ENCODE peak calls at places on chromosomes 16 and 17, in ten cellular contexts. Z is bronchial epithelial cell, L is spleen, B is Peyer's patch, K is GM12865, E is body of pancreas, T is heart left ventricle, J is GM23338, U is cardiac fibroblast, Q is brain microvascular endothelial cell. V is an unnamed sample.

GRCh38 chr17:42676424-42677011 is at the start of gene PLEKHH3:
- DNase-seq in Z (no peak), L (peak), B (no peak), K (peak), E (no peak), T (no peak), J (peak), U (no peak), Q (no peak), V (no peak)

GRCh38 chr17:49928826-49929475 is 40.0 kb upstream of the DLX4 start:
- DNase-seq in Z (peak), L (no peak), B (no peak), K (no peak), E (no peak), T (no peak), J (no peak), U (no peak), Q (no peak), V (no peak)

GRCh38 chr16:14579266-14579665 is 50.8 kb downstream of the PARN start:
- DNase-seq in Z (no peak), L (no peak), B (no peak), K (no peak), E (peak), T (no peak), J (no peak), U (no peak), Q (peak), V (no peak)

GRCh38 chr16:72244853-72245252 is 72.9 kb upstream of the PMFBP1 start:
- DNase-seq in Z (no peak), L (no peak), B (no peak), K (no peak), E (no peak), T (no peak), J (peak), U (no peak), Q (no peak), V (no peak)

GRCh38 chr17:76735006-76735405 is 2.1 kb downstream of the SRSF2 start:
- DNase-seq in Z (peak), L (no peak), B (no peak), K (peak), E (no peak), T (no peak), J (no peak), U (peak), Q (no peak), V (peak)

GRCh38 chr17:47978324-47978723 is 7.4 kb downstream of the CDK5RAP3 start:
- DNase-seq in Z (peak), L (no peak), B (peak), K (peak), E (peak), T (peak), J (peak), U (peak), Q (peak), V (peak)

GRCh38 chr17:35448214-35448898 is at the start of gene SLFN13:
- DNase-seq in Z (peak), L (peak), B (peak), K (peak), E (peak), T (peak), J (peak), U (peak), Q (peak), V (peak)

GRCh38 chr17:50604470-50604869 is 30.2 kb upstream of the ABCC3 start:
- DNase-seq in Z (no peak), L (peak), B (no peak), K (no peak), E (peak), T (peak), J (peak), U (peak), Q (no peak), V (peak)

GRCh38 chr16:69404275-69404805 is 18.5 kb upstream of the TERF2 start:
- DNase-seq in Z (peak), L (no peak), B (peak), K (no peak), E (peak), T (peak), J (peak), U (peak), Q (no peak), V (peak)

GRCh38 chr17:5786510-5786875 is 202.2 kb upstream of the NLRP1 start:
- DNase-seq in Z (no peak), L (no peak), B (no peak), K (no peak), E (peak), T (no peak), J (no peak), U (no peak), Q (no peak), V (no peak)

GRCh38 chr16:83994087-83994486 is 26.0 kb downstream of the NECAB2 start:
- DNase-seq in Z (peak), L (no peak), B (no peak), K (no peak), E (no peak), T (no peak), J (no peak), U (peak), Q (peak), V (peak)

GRCh38 chr17:34709108-34709779 is 129.9 kb downstream of the TMEM132E start:
- DNase-seq in Z (peak), L (no peak), B (no peak), K (no peak), E (no peak), T (no peak), J (no peak), U (no peak), Q (no peak), V (no peak)

GRCh38 chr16:50059111-50059510 is 6.7 kb upstream of the HEATR3 start:
- DNase-seq in Z (no peak), L (no peak), B (no peak), K (no peak), E (no peak), T (no peak), J (no peak), U (no peak), Q (no peak), V (no peak)

GRCh38 chr17:17342242-17342945 is 39.2 kb downstream of the NT5M start:
- DNase-seq in Z (no peak), L (peak), B (no peak), K (no peak), E (no peak), T (no peak), J (no peak), U (no peak), Q (no peak), V (no peak)

GRCh38 chr16:8796469-8797363 is 723 bp downstream of the TMEM186 start:
- DNase-seq in Z (no peak), L (no peak), B (no peak), K (no peak), E (no peak), T (no peak), J (no peak), U (no peak), Q (no peak), V (no peak)

GRCh38 chr17:65085397-65085796 is 28.9 kb upstream of the GNA13 start:
- DNase-seq in Z (no peak), L (no peak), B (no peak), K (no peak), E (no peak), T (no peak), J (peak), U (peak), Q (no peak), V (no peak)

GRCh38 chr17:27560668-27561067 is 70.3 kb upstream of the LGALS9 start:
- DNase-seq in Z (peak), L (peak), B (peak), K (no peak), E (peak), T (peak), J (no peak), U (peak), Q (no peak), V (no peak)

GRCh38 chr17:57881143-57881542 is 31.3 kb upstream of the MRPS23 start:
- DNase-seq in Z (no peak), L (no peak), B (no peak), K (no peak), E (no peak), T (no peak), J (peak), U (peak), Q (peak), V (peak)

GRCh38 chr17:48546924-48547838 is 2.3 kb upstream of the HOXB2 start:
- DNase-seq in Z (no peak), L (no peak), B (no peak), K (no peak), E (no peak), T (no peak), J (no peak), U (peak), Q (no peak), V (peak)

GRCh38 chr16:88792078-88792550 is 7.1 kb upstream of the PIEZO1 start:
- DNase-seq in Z (no peak), L (peak), B (no peak), K (no peak), E (no peak), T (no peak), J (no peak), U (no peak), Q (no peak), V (no peak)

GRCh38 chr16:72800524-72800923 is 247.4 kb downstream of the ZFHX3 start:
- DNase-seq in Z (peak), L (no peak), B (no peak), K (no peak), E (no peak), T (no peak), J (no peak), U (no peak), Q (no peak), V (no peak)

GRCh38 chr17:68771867-68772515 is 170.8 kb upstream of the FAM20A start:
- DNase-seq in Z (peak), L (no peak), B (peak), K (peak), E (peak), T (no peak), J (peak), U (peak), Q (peak), V (peak)

GRCh38 chr17:81096741-81097133 is 61.8 kb downstream of the BAIAP2 start:
- DNase-seq in Z (no peak), L (no peak), B (no peak), K (no peak), E (no peak), T (no peak), J (no peak), U (peak), Q (no peak), V (peak)

GRCh38 chr16:88903267-88903666 is 36.8 kb upstream of the PABPN1L start:
- DNase-seq in Z (no peak), L (no peak), B (no peak), K (no peak), E (no peak), T (no peak), J (no peak), U (no peak), Q (no peak), V (no peak)

DNA sequence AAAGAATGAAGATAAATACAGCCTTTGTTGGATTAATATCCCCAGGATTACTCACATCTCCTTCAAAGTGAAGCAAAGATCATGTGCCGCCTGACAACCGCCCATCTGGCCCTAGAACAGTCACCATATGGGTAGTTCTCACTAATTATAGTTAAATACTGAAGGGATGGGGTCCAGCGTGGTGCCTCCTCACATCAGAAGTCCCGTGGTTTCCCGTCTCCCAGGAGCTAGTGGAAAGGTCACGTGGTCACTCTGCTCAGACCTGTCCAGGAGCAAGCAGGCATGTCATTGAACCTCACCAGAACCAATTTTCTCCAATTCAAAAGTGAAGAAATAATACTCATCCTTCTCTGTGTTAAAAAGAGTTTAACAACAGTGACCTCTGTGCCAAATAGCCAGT is 434.5 kb downstream of the SHISA9 start:
- DNase-seq in Z (no peak), L (no peak), B (no peak), K (no peak), E (no peak), T (no peak), J (no peak), U (no peak), Q (no peak), V (no peak)
- H3K4me3 ChIP-seq in Z (no peak), L (no peak), B (no peak), K (no peak), E (no peak), T (no peak), J (no peak), U (no peak), Q (no peak), V (no peak)

DNA sequence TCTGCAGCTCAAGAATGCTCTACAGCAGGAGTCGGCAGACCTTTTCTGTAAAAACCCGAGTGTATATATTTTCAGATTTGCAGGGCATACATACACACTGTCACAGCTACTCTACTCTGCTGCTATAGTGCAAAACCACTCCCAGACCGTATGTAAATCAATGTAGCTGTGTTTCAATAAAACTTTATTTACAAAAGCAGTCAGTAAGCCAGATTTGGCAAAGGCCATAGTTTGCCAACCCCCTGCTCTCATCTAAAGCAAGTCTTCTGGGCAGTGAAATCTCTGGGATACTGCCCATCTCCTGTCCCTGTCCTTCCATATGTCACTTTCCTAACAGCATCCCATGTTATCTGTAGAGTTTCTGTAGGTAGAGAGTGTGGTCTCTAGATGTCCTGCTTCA is 57.2 kb upstream of the GSG1L start:
- DNase-seq in Z (no peak), L (no peak), B (no peak), K (no peak), E (no peak), T (no peak), J (no peak), U (no peak), Q (no peak), V (no peak)
- TF ChIP-seq CTCF in Z (no peak), L (no peak), B (no peak), K (no peak), E (no peak), T (no peak), J (no peak), U (no peak), Q (no peak), V (no peak)

GRCh38 chr17:39139561-39139960 is 11.9 kb downstream of the PLXDC1 start:
- DNase-seq in Z (no peak), L (no peak), B (no peak), K (no peak), E (no peak), T (peak), J (no peak), U (no peak), Q (no peak), V (no peak)
- H3K4me3 ChIP-seq in Z (no peak), L (no peak), B (no peak), K (no peak), E (no peak), T (no peak), J (no peak), U (no peak), Q (no peak), V (no peak)

GRCh38 chr16:86185089-86185488 is 286.1 kb downstream of the IRF8 start:
- DNase-seq in Z (no peak), L (no peak), B (no peak), K (no peak), E (no peak), T (no peak), J (no peak), U (no peak), Q (no peak), V (no peak)
- TF ChIP-seq CTCF in Z (no peak), L (no peak), B (no peak), K (no peak), E (no peak), T (no peak), J (no peak), U (no peak), Q (no peak), V (no peak)

DNA sequence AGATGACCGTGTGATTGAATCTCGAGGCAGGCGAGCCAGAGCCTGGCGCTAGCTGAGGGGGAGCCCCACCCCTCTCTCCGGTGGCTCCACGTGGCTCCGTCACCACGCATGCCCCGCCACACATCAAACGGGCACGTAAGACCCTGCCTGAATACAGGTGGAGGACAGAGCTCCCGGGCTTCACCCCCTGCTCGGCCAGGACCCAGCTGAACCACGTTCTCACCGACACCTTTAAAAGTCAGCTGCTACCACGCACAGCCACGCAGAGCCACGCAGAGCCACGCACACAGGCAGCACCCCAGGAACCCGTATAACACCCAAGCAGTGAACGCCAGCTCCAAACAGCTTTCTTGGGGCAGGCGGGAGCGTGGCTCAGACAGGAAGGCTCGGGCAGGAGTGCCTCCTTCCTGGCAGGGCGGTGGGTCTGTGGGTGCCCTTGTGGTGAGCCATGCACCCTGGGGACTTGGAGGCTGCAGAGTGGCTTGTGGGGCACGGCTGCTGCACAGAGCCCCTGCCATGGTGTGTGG is 4.4 kb downstream of the TMEM204 start:
- DNase-seq in Z (no peak), L (no peak), B (no peak), K (no peak), E (no peak), T (no peak), J (no peak), U (no peak), Q (no peak), V (no peak)
- H3K4me3 ChIP-seq in Z (no peak), L (no peak), B (peak), K (no peak), E (no peak), T (peak), J (no peak), U (no peak), Q (no peak), V (no peak)

GRCh38 chr17:31541559-31541958 is 150.1 kb downstream of the RAB11FIP4 start:
- DNase-seq in Z (no peak), L (peak), B (no peak), K (peak), E (peak), T (no peak), J (peak), U (no peak), Q (no peak), V (no peak)
- TF ChIP-seq CTCF in Z (peak), L (no peak), B (no peak), K (peak), E (peak), T (no peak), J (no peak), U (peak), Q (peak), V (no peak)

DNA sequence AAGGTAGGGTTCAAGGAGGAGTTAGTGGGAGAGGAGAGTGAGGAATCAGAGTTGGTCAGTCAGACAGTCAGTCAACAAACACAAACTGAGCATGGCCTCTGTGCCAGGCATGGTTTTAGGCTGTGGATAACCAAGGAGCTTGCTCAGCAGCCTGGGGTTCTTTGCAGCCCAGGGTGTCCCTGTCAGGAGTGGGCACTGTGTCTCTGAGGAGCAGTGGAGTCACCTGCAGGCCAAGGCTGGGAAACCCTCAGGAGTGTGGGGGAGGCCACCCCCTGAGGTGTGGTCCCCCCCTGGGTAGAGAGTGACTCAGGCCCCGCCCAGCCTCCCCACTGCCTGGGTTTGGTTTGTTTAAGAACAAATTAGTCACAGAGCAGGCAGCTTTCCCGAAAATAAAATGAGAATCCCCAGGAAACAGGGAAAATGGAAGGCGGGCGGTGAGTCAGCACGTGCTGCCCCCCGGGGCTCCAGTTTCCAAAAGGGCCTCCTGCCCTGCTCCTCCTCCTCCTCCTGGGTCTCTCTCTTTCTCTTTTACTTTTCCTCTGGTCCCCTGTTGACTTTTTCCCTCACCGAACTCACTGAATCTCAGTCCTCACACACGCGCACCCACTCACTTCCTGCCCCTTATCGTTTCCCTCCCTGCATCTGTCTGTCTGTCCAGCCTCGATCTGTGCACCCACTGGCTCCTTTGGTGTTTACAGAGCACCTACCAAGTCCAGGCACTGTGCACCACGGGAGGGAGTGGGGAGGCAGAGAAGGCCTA is 44.3 kb downstream of the SOCS3 start:
- DNase-seq in Z (peak), L (no peak), B (peak), K (peak), E (peak), T (peak), J (peak), U (peak), Q (peak), V (peak)
- H3K4me3 ChIP-seq in Z (no peak), L (no peak), B (no peak), K (no peak), E (no peak), T (no peak), J (peak), U (peak), Q (peak), V (peak)

GRCh38 chr16:63466-63865 is 9.0 kb downstream of the RHBDF1 start:
- DNase-seq in Z (no peak), L (peak), B (no peak), K (no peak), E (no peak), T (no peak), J (no peak), U (no peak), Q (no peak), V (no peak)
- TF ChIP-seq CTCF in Z (no peak), L (no peak), B (no peak), K (no peak), E (no peak), T (no peak), J (no peak), U (no peak), Q (no peak), V (no peak)

GRCh38 chr16:58684001-58684353 is 593 bp downstream of the SLC38A7 start:
- DNase-seq in Z (peak), L (no peak), B (no peak), K (no peak), E (no peak), T (no peak), J (no peak), U (peak), Q (peak), V (peak)
- H3K4me3 ChIP-seq in Z (peak), L (peak), B (peak), K (peak), E (peak), T (peak), J (peak), U (peak), Q (peak), V (peak)